ENCODE peak calls at places on chromosomes 13 and 19, in four cellular contexts. L is fibroblast of pulmonary artery, F is OCI-LY7, U is pancreas. B is an unnamed sample.

GRCh38 chr19:3450796-3451411 is 29.4 kb downstream of the SMIM24 start:
- DNase-seq in L (peak), U (no peak), F (no peak), B (peak)

GRCh38 chr19:8334458-8335342 is 8.4 kb downstream of the KANK3 start:
- DNase-seq in U (peak), F (no peak), L (peak), B (peak)

GRCh38 chr19:19274146-19274545 is 1.0 kb upstream of the TM6SF2 start:
- DNase-seq in L (no peak), U (no peak), F (no peak), B (no peak)

GRCh38 chr19:2542341-2543069 is 66.6 kb downstream of the GADD45B start:
- DNase-seq in U (no peak), L (no peak), F (no peak), B (peak)

GRCh38 chr13:114124921-114125320 is 7.5 kb downstream of the RASA3 start:
- DNase-seq in L (peak), F (no peak), U (no peak), B (peak)

GRCh38 chr19:4969772-4970531 is 1.0 kb downstream of the KDM4B start:
- DNase-seq in L (no peak), F (peak), U (no peak), B (peak)

GRCh38 chr19:2578391-2578826 is 102.5 kb downstream of the GADD45B start:
- DNase-seq in L (peak), F (no peak), U (no peak), B (no peak)

GRCh38 chr19:10471909-10472308 is 31.2 kb downstream of the KEAP1 start:
- DNase-seq in L (peak), U (no peak), F (peak), B (peak)

GRCh38 chr13:53112522-53112921 is 83.9 kb downstream of the OLFM4 start:
- DNase-seq in L (no peak), F (peak), U (no peak), B (no peak)

GRCh38 chr19:34228762-34229161 is 25.6 kb upstream of the GARRE1 start:
- DNase-seq in F (no peak), L (no peak), U (no peak), B (no peak)

GRCh38 chr19:23436944-23437343 is 41.7 kb upstream of the ZNF91 start:
- DNase-seq in U (no peak), F (peak), L (no peak), B (no peak)

GRCh38 chr19:41887711-41888382 is 4.9 kb downstream of the ARHGEF1 start:
- DNase-seq in F (peak), U (peak), L (peak), B (peak)

GRCh38 chr19:44551850-44552249 is 22.4 kb upstream of the CEACAM20 start:
- DNase-seq in L (no peak), F (no peak), U (no peak), B (no peak)

GRCh38 chr13:33445476-33445875 is 159.9 kb upstream of the STARD13 start:
- DNase-seq in U (no peak), L (no peak), F (no peak), B (no peak)

GRCh38 chr19:4635763-4636135 is 3.6 kb upstream of the TNFAIP8L1 start:
- DNase-seq in L (no peak), U (peak), F (no peak), B (no peak)

GRCh38 chr13:95624020-95624419 is 20.5 kb downstream of the DZIP1 start:
- DNase-seq in U (peak), F (peak), L (peak), B (peak)

GRCh38 chr13:24727731-24728601 is 36.0 kb upstream of the RNF17 start:
- DNase-seq in L (peak), F (peak), U (peak), B (peak)

GRCh38 chr19:10517361-10517759 is at the start of gene S1PR5:
- DNase-seq in U (peak), F (no peak), L (no peak), B (no peak)

GRCh38 chr13:98261165-98261672 is 84.2 kb upstream of the RNF113B start:
- DNase-seq in U (no peak), L (no peak), F (no peak), B (no peak)

GRCh38 chr19:36771275-36772231 is 1.1 kb downstream of the ZNF850 start:
- DNase-seq in L (peak), F (peak), U (peak), B (peak)

GRCh38 chr19:57813919-57814504 is 701 bp downstream of the ZNF552 start:
- DNase-seq in L (no peak), U (no peak), F (no peak), B (no peak)

GRCh38 chr13:113140677-113141590 is 17.5 kb upstream of the PROZ start:
- DNase-seq in F (no peak), L (no peak), U (no peak), B (no peak)

GRCh38 chr19:9849786-9850185 is 14.7 kb downstream of the PIN1 start:
- DNase-seq in F (no peak), L (no peak), U (no peak), B (no peak)

GRCh38 chr19:7665076-7665475 is 3.8 kb upstream of the RETN start:
- DNase-seq in L (peak), F (no peak), U (no peak), B (no peak)

GRCh38 chr13:100604909-100605308 is 16.3 kb upstream of the GGACT start:
- DNase-seq in F (no peak), L (no peak), U (no peak), B (no peak)

GRCh38 chr13:50801087-50801931 is 42.2 kb downstream of the DLEU7 start:
- DNase-seq in F (peak), L (peak), U (peak), B (peak)

GRCh38 chr19:6752257-6753177 is 13.0 kb downstream of the TRIP10 start:
- DNase-seq in U (no peak), L (no peak), F (no peak), B (no peak)

GRCh38 chr13:97977376-97977705 is 23.9 kb downstream of the IPO5 start:
- DNase-seq in F (no peak), U (no peak), L (no peak), B (no peak)

GRCh38 chr19:5355076-5355475 is 14.5 kb upstream of the PTPRS start:
- DNase-seq in L (no peak), U (no peak), F (no peak), B (no peak)

GRCh38 chr19:48616491-48617056 is 1.7 kb upstream of the FAM83E start:
- DNase-seq in U (no peak), F (no peak), L (no peak), B (no peak)
- H3K4me3 ChIP-seq in U (peak), F (peak), L (peak), B (no peak)

GRCh38 chr19:46023311-46023779 is 492 bp upstream of the PGLYRP1 start:
- DNase-seq in F (no peak), U (no peak), L (no peak), B (no peak)

GRCh38 chr19:46022061-46022430 is 807 bp downstream of the PGLYRP1 start:
- DNase-seq in U (no peak), L (no peak), F (no peak), B (no peak)

GRCh38 chr19:46020819-46021125 is 2.1 kb downstream of the PGLYRP1 start:
- DNase-seq in U (no peak), L (no peak), F (no peak), B (no peak)

GRCh38 chr19:46022431-46023310 is at the start of gene PGLYRP1:
- DNase-seq in L (no peak), F (no peak), U (no peak), B (no peak)

GRCh38 chr19:46021531-46022041 is 1.3 kb downstream of the PGLYRP1 start:
- DNase-seq in L (no peak), U (no peak), F (no peak), B (no peak)
- TF ChIP-seq CTCF in L (no peak), U (no peak), F (no peak), B (no peak)

DNA sequence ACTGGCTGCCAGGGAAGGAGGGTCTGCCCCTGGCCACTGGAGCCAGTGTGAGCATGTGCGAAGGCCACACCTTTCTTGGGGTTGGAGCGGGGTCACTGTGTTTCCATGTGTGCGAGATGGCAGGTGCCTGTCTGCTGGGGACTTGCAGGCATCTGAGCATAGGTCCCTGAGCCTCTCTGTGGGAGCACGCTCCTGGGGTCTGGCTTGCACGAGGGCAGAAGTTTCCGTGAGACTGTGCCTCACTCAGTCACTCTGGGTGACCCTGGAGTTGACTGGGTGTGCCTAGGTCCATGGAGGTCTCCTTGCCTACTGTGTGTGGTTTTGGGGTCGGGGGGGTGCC is 31.3 kb downstream of the PAK4 start:
- DNase-seq in U (no peak), L (no peak), F (no peak), B (no peak)
- H3K4me3 ChIP-seq in U (peak), L (no peak), F (no peak), B (no peak)

DNA sequence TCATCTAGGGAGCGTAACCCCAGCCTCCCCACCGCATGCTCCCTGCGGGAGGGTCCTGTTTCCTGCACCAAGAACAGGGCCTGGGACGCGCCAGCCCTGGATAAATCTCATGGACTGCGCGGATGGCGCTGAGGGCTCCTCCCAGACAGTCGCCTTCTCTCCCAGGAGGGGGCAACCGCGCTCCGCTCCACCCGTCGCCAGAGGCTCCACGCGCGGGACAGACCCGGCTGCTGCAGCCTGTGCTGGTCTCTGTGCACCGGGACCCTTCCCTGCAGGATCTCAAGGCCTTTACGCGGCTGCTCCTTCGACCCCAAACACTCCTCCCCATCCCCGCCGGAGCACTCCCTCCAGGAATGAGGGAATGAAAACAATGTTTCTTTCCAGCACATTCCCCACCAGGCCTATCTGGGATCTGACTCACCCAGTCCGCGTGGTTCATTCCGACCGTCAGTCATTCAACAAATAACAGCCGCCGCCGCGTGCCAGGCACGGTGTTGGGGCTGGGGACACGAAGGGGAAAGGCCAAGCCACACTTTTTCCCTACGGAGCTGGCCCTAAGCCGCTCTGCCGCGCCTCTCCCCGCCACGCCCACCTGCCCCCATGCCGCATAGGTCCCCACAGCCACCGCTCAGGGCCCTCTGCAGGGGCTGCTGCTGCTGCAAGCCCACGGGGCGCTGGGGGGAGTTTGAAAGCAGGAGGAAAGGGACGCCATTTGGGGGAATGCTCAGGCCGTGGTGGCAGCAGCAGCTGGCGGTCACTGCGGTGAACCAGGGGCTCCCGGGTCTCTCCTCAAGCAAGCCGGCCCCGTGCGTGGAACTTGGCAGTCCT is 6.0 kb downstream of the PNMA8B start:
- DNase-seq in F (no peak), L (peak), U (no peak), B (no peak)
- TF ChIP-seq CTCF in F (no peak), L (peak), U (no peak), B (no peak)

B was measured in GM12865.